ENCODE peak calls at places on chromosomes 1 and 21, in four cellular contexts. E, F, V and N are unnamed samples.

GRCh38 chr1:53556657-53557227 is 97.5 kb downstream of the DMRTB1 start:
- DNase-seq in E (no peak), F (no peak), V (no peak), N (no peak)

GRCh38 chr21:45428534-45428933 is 23.6 kb downstream of the COL18A1 start:
- DNase-seq in E (no peak), F (no peak), V (no peak), N (no peak)

GRCh38 chr1:168092566-168093355 is 44.0 kb downstream of the GPR161 start:
- DNase-seq in E (no peak), F (peak), V (no peak), N (no peak)

GRCh38 chr1:33390550-33390949 is 40.3 kb downstream of the PHC2 start:
- DNase-seq in E (no peak), F (no peak), V (peak), N (no peak)

GRCh38 chr1:147717051-147717705 is 43.2 kb downstream of the GJA5 start:
- DNase-seq in E (no peak), F (no peak), V (no peak), N (no peak)

GRCh38 chr1:59238993-59239392 is 57.9 kb upstream of the FGGY start:
- DNase-seq in E (no peak), F (no peak), V (no peak), N (no peak)

GRCh38 chr1:27628712-27629111 is 6.3 kb downstream of the FGR start:
- DNase-seq in E (no peak), F (no peak), V (no peak), N (no peak)

GRCh38 chr1:115757286-115757810 is 11.2 kb downstream of the CASQ2 start:
- DNase-seq in E (no peak), F (no peak), V (no peak), N (no peak)

GRCh38 chr1:235703516-235703915 is 53.9 kb upstream of the GNG4 start:
- DNase-seq in E (no peak), F (no peak), V (no peak), N (no peak)

GRCh38 chr1:176857632-176858031 is 306.9 kb downstream of the ASTN1 start:
- DNase-seq in E (no peak), F (no peak), V (no peak), N (no peak)

GRCh38 chr1:14003552-14003951 is 303.6 kb downstream of the PRDM2 start:
- DNase-seq in E (no peak), F (no peak), V (no peak), N (no peak)

GRCh38 chr1:170075186-170075585 is 691 bp upstream of the KIFAP3 start:
- DNase-seq in E (no peak), F (no peak), V (no peak), N (no peak)

GRCh38 chr1:109454497-109455133 is 11.7 kb upstream of the SYPL2 start:
- DNase-seq in E (no peak), F (no peak), V (no peak), N (no peak)

GRCh38 chr1:22654692-22655091 is 1.7 kb downstream of the C1QB start:
- DNase-seq in E (no peak), F (peak), V (no peak), N (no peak)

GRCh38 chr21:23585419-23585818 is 2021.9 kb downstream of the MRPL39 start:
- DNase-seq in E (no peak), F (no peak), V (no peak), N (no peak)

GRCh38 chr1:95380909-95381308 is 146.9 kb downstream of the RWDD3 start:
- DNase-seq in E (no peak), F (no peak), V (no peak), N (no peak)

GRCh38 chr1:44405804-44406743 is 1.0 kb downstream of the RNF220 start:
- DNase-seq in E (no peak), F (peak), V (no peak), N (no peak)

GRCh38 chr1:185969028-185969427 is 234.8 kb downstream of the HMCN1 start:
- DNase-seq in E (no peak), F (no peak), V (no peak), N (no peak)